ENCODE peak calls at places on chromosomes 1 and 21, in four cellular contexts. Q is stimulated activated CD8-positive, alpha-beta memory T cell treated with anti-CD3 and anti-CD28 coated beads, Interleukin-15, amount 100 ng/mL, for 24 hours; V is activated CD4-positive, alpha-beta T cell treated with anti-CD3 and anti-CD28 coated beads, Interleukin-2, amount 50 U/mL, for 1 hour; G is GDM1. M is an unnamed sample.

GRCh38 chr1:10772711-10773110 is 23.7 kb downstream of the CASZ1 start:
- DNase-seq in Q (no peak), V (no peak), G (no peak), M (no peak)

GRCh38 chr1:201016211-201016651 is 7.3 kb downstream of the KIF21B start:
- DNase-seq in G (no peak), Q (no peak), V (no peak), M (no peak)

GRCh38 chr1:163131981-163132380 is 62.8 kb downstream of the RGS4 start:
- DNase-seq in G (no peak), Q (no peak), V (no peak), M (no peak)

GRCh38 chr1:192566657-192567056 is 8.9 kb upstream of the RGS1 start:
- DNase-seq in Q (no peak), G (no peak), V (no peak), M (no peak)

GRCh38 chr1:2044510-2045319 is 5.5 kb upstream of the PRKCZ start:
- DNase-seq in V (peak), G (peak), Q (peak), M (peak)

GRCh38 chr1:10754571-10755329 is 41.7 kb downstream of the CASZ1 start:
- DNase-seq in V (no peak), Q (no peak), G (no peak), M (no peak)

GRCh38 chr21:42219606-42220137 is 732 bp downstream of the ABCG1 start:
- DNase-seq in V (no peak), Q (no peak), G (peak), M (no peak)

GRCh38 chr21:28518620-28519019 is 474.1 kb downstream of the LTN1 start:
- DNase-seq in V (no peak), Q (no peak), G (no peak), M (no peak)

GRCh38 chr1:14282583-14283186 is 315.8 kb upstream of the KAZN start:
- DNase-seq in V (no peak), Q (no peak), G (no peak), M (no peak)

GRCh38 chr1:109240158-109241152 is 8.9 kb upstream of the CELSR2 start:
- DNase-seq in Q (no peak), V (no peak), G (no peak), M (no peak)

GRCh38 chr1:177451191-177451590 is 280.4 kb downstream of the BRINP2 start:
- DNase-seq in Q (no peak), V (no peak), G (no peak), M (no peak)

GRCh38 chr1:78688701-78689100 is 39.1 kb downstream of the IFI44 start:
- DNase-seq in V (no peak), Q (no peak), G (no peak), M (no peak)

GRCh38 chr1:3032371-3032862 is 11.2 kb downstream of the ACTRT2 start:
- DNase-seq in V (no peak), G (no peak), Q (no peak), M (no peak)

GRCh38 chr1:55362558-55362957 is 147.4 kb upstream of the USP24 start:
- DNase-seq in Q (no peak), G (no peak), V (no peak), M (no peak)

GRCh38 chr1:192491804-192492554 is 83.6 kb upstream of the RGS1 start:
- DNase-seq in Q (no peak), V (no peak), G (no peak), M (no peak)